ENCODE peak calls at places on chromosomes 1 and 21, in five cellular contexts. T is A549, P is NB4, L is uterus, H is transverse colon. V is an unnamed sample.

GRCh38 chr1:163440090-163440489 is 118.3 kb downstream of the NUF2 start:
- DNase-seq in H (peak), L (peak), T (no peak), P (no peak), V (no peak)

GRCh38 chr1:24437631-24438396 is 22.2 kb downstream of the NIPAL3 start:
- DNase-seq in L (peak), P (no peak), H (no peak), T (no peak), V (no peak)

GRCh38 chr1:186082235-186082937 is 292.7 kb downstream of the TPR start:
- DNase-seq in P (peak), L (peak), T (no peak), H (peak), V (peak)

GRCh38 chr1:15728937-15729657 is 7.0 kb upstream of the SLC25A34 start:
- DNase-seq in T (no peak), P (no peak), H (no peak), L (no peak), V (no peak)

GRCh38 chr1:234722904-234723588 is 113.1 kb upstream of the IRF2BP2 start:
- DNase-seq in P (peak), T (peak), H (peak), L (peak), V (peak)

GRCh38 chr1:921011-921837 is 2.5 kb upstream of the SAMD11 start:
- DNase-seq in T (peak), P (peak), H (peak), L (peak), V (peak)

GRCh38 chr1:158248122-158248521 is 6.1 kb upstream of the CD1A start:
- DNase-seq in P (peak), L (no peak), H (peak), T (no peak), V (no peak)

GRCh38 chr21:31772674-31773555 is 41.0 kb upstream of the SCAF4 start:
- DNase-seq in H (no peak), T (no peak), P (peak), L (no peak), V (no peak)

GRCh38 chr1:176996455-176997090 is 167.9 kb downstream of the ASTN1 start:
- DNase-seq in T (no peak), L (no peak), P (no peak), H (no peak), V (no peak)

GRCh38 chr1:54808443-54809207 is 7.5 kb upstream of the TTC22 start:
- DNase-seq in L (no peak), H (peak), T (no peak), P (no peak), V (no peak)

GRCh38 chr1:224375059-224375458 is 18.4 kb downstream of the CNIH4 start:
- DNase-seq in T (no peak), H (no peak), P (peak), L (no peak), V (no peak)

GRCh38 chr1:118247593-118247992 is 62.6 kb upstream of the SPAG17 start:
- DNase-seq in L (no peak), H (no peak), T (peak), P (peak), V (no peak)

GRCh38 chr21:29245104-29245643 is 53.5 kb upstream of the BACH1 start:
- DNase-seq in P (no peak), H (no peak), T (no peak), L (no peak), V (no peak)

GRCh38 chr1:218456449-218456848 is 111.3 kb downstream of the TGFB2 start:
- DNase-seq in T (no peak), P (peak), L (no peak), H (no peak), V (no peak)

GRCh38 chr1:202760589-202760988 is 47.6 kb downstream of the KDM5B start:
- DNase-seq in H (no peak), P (no peak), L (no peak), T (no peak), V (no peak)

GRCh38 chr1:180397190-180397589 is 105.2 kb downstream of the ACBD6 start:
- DNase-seq in L (no peak), T (no peak), H (no peak), P (peak), V (no peak)

GRCh38 chr21:34707876-34708325 is 39.1 kb downstream of the CLIC6 start:
- DNase-seq in H (no peak), L (no peak), P (peak), T (no peak), V (no peak)

GRCh38 chr21:39535646-39536437 is 76.9 kb upstream of the B3GALT5 start:
- DNase-seq in L (no peak), T (no peak), P (no peak), H (no peak), V (no peak)

GRCh38 chr1:171801395-171801990 is 20.0 kb downstream of the METTL13 start:
- DNase-seq in T (peak), L (no peak), H (no peak), P (peak), V (peak)

GRCh38 chr1:22822371-22822770 is 111.7 kb downstream of the EPHB2 start:
- DNase-seq in L (no peak), P (no peak), H (no peak), T (no peak), V (no peak)

GRCh38 chr1:248813546-248813945 is 12.2 kb downstream of the SH3BP5L start:
- DNase-seq in P (no peak), T (no peak), H (no peak), L (no peak), V (no peak)

GRCh38 chr1:181806791-181807190 is 254.7 kb downstream of the ZNF648 start:
- DNase-seq in T (no peak), H (no peak), P (no peak), L (no peak), V (no peak)

DNA sequence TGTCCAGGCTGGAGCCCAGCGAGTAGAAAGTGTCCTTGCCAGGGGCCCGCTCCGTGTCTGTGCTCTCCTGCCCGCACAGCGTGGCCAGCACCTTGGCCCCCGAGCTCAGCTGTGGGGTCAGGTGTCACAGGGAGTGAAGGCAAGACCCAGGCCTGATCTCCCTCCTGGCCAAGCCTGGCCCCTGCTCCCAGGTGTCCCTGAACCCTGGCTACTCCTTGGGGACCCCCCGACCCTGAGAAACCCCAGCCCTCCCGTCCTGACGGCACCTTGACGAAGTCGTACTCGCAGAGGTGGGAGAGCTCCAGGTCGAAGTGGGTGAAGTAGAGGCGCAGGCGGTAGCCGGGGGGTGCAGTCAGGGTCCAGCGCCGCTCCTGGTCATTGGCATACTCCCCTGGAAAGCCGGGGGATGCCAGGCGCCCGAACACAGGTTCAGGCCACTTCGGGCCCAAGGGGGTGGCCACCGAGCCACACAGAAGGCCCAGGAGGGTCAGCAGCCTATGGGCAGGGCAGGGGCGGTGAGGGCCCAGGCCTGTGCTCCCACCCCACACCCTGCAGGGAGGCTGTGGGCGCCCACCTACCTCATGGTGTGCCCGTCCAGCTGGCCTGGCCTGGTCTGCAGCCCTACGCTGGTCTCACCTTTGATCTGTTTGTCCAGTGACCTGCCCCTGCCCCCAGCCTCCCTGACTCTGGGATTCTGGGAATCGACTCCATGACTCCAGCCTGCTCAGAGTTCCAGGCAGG is at the start of gene MASP2:
- DNase-seq in H (no peak), P (no peak), L (no peak), T (no peak), V (no peak)
- TF ChIP-seq POLR2A in H (no peak), P (no peak), L (no peak), T (no peak), V (no peak)

GRCh38 chr1:200889571-200889970 is 5.1 kb upstream of the INAVA start:
- DNase-seq in P (no peak), H (no peak), L (no peak), T (no peak), V (no peak)

GRCh38 chr1:200890027-200890426 is 4.7 kb upstream of the INAVA start:
- DNase-seq in L (no peak), P (no peak), T (no peak), H (no peak), V (no peak)

GRCh38 chr1:200891774-200892157 is 2.9 kb upstream of the INAVA start:
- DNase-seq in T (no peak), P (no peak), L (no peak), H (peak), V (no peak)

GRCh38 chr1:200892546-200892945 is 2.2 kb upstream of the INAVA start:
- DNase-seq in T (no peak), P (no peak), H (no peak), L (no peak), V (no peak)

GRCh38 chr1:200890818-200891773 is 3.6 kb upstream of the INAVA start:
- DNase-seq in T (peak), L (no peak), H (peak), P (no peak), V (no peak)
- TF ChIP-seq POLR2A in T (peak), L (no peak), H (peak), P (no peak), V (no peak)

GRCh38 chr21:45110873-45111624 is 36.7 kb downstream of the ADARB1 start:
- DNase-seq in L (no peak), P (peak), T (no peak), H (no peak), V (no peak)
- TF ChIP-seq POLR2A in L (no peak), P (no peak), T (no peak), H (no peak), V (no peak)

GRCh38 chr1:45009296-45009865 is 1.7 kb downstream of the HECTD3 start:
- DNase-seq in L (no peak), T (no peak), H (no peak), P (no peak), V (no peak)

GRCh38 chr1:45011837-45012638 is at the start of gene UROD:
- DNase-seq in T (peak), H (peak), P (peak), L (peak), V (peak)

GRCh38 chr1:45009956-45010854 is 919 bp downstream of the HECTD3 start:
- DNase-seq in T (peak), P (peak), L (no peak), H (peak), V (peak)

GRCh38 chr1:45012639-45013278 is 705 bp downstream of the UROD start:
- DNase-seq in T (peak), L (peak), P (peak), H (peak), V (peak)

GRCh38 chr1:45010855-45011811 is at the start of gene HECTD3:
- DNase-seq in L (peak), T (peak), H (peak), P (peak), V (peak)
- TF ChIP-seq POLR2A in L (no peak), T (peak), H (peak), P (peak), V (peak)

GRCh38 chr1:183279835-183280234 is 93.8 kb downstream of the LAMC2 start:
- DNase-seq in T (no peak), L (no peak), P (peak), H (peak), V (no peak)
- TF ChIP-seq POLR2A in T (no peak), L (no peak), P (no peak), H (no peak), V (no peak)

DNA sequence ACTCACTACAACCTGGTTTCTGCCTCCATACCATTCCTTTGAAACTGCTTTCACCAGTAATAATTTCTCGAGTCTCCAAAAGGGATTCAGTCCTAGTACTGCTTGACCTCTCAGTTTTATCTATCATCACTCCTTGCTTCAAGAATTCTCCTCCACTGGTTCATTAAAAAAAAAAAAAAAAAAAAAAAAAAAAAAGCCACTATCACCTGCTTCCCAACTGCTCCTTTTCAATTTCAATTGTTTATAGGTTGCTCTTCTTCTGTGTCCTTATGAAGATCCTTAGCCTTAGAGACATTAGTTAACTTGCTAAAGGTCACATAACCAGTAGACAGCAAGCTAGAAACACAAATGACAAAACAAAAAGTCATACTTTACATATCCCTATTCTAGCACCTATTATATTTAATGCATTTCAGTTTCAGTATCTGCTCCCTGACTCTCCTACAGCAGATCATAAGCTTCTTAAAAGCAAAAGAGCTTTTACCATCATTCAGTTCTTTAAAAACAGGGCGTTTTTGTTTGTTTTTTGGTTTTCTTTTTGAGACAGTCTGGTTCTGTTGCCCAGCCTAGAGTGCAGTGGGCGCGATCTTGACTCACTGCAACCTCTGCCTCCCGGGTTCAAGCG is 7.1 kb downstream of the NRDC start:
- DNase-seq in L (no peak), H (no peak), T (no peak), P (no peak), V (no peak)
- TF ChIP-seq POLR2A in L (no peak), H (no peak), T (no peak), P (no peak), V (no peak)

DNA sequence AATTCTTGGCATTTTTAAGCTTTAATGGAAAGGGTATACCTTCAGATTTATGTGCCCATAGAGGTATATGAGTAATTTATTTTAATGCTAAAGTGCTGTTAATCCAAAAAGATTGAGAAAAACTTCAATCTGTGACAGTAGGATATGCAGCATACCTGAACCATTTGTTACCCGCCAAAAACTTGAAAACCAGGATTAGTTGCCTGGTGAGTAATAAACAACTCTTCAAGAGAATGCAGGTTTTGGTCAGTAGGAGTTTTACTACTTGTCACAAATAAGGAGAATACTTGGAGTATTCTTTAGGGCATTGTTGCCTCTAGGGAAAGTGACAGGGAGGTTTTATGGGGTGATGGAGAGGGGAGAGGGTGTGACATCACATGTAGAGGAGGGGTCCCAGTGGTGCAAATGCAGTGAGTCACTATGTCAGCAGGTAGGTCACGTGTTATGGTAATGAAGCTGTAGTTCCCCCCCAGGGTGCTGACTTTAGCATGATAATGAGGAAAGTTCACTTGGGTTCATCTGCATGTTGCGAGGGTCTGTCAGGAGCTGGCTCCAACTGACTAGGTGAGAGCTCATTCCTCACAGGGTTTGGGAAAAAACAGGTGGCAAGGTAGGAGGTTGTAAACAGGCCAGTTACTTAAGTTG is 23.1 kb downstream of the USP25 start:
- DNase-seq in L (no peak), H (no peak), T (no peak), P (no peak), V (peak)
- TF ChIP-seq POLR2A in L (no peak), H (no peak), T (no peak), P (no peak), V (no peak)

GRCh38 chr1:51636765-51637522 is 20.1 kb downstream of the OSBPL9 start:
- DNase-seq in T (no peak), H (peak), L (peak), P (no peak), V (peak)
- TF ChIP-seq POLR2A in T (no peak), H (no peak), L (peak), P (no peak), V (no peak)

GRCh38 chr1:18697541-18697940 is 66.9 kb downstream of the PAX7 start:
- DNase-seq in P (no peak), H (no peak), L (no peak), T (no peak), V (no peak)
- TF ChIP-seq POLR2A in P (no peak), H (no peak), L (no peak), T (no peak), V (no peak)

DNA sequence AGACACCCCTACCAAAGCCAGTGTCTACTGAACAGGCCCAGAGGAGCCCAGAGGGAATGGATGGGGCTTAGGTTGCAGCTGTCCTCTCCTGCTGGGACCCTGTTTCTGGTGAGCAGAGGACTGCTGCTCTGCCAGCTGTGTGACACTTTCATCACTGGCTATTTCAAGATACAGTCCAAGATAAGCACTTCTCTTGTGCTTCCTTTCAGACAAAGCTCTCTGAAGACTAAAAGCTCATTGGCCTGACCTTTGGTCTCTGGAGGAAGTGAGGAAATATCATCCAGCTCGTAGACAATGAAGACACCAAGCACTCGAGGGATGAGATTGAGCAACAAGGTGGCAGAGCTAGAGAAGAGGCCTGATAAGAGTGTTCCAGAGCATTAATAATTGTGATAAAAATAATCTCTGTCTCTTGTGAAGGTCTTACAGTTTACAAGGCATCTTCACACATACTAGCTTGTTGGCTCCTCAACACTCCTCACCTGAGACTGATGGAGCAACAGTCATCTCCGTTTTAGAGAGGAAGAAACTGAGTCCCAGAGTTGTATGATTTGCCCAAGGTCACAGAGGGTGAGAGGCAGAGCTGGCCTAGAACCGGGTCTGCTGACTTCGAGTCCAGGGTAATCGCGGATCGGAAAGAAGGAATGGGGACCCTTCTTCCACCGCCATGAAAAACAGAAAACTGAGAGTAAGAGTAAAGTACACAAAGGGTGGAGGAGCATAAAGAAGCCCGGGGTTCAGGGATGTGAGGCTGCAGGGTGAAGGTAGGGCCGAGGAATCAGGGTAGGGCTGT is 701 bp downstream of the PAFAH2 start:
- DNase-seq in P (peak), H (peak), T (no peak), L (peak), V (peak)
- TF ChIP-seq POLR2A in P (peak), H (peak), T (no peak), L (no peak), V (no peak)